ENCODE peak calls at places on chromosome 3, in ten cellular contexts. X is breast epithelium, P is Karpas-422, C is WERI-Rb-1, A is DND-41, O is fibroblast of mammary gland, Z is right lobe of liver, B is SJSA1, W is endothelial cell of umbilical vein, G is tibial artery. V is an unnamed sample.

GRCh38 chr3:38805765-38806386 is 10.1 kb downstream of the SCN10A start:
- DNase-seq in X (no peak), P (peak), C (no peak), A (peak), O (peak), Z (no peak), B (peak), W (peak), G (no peak), V (peak)

GRCh38 chr3:121063628-121064027 is 155.6 kb downstream of the STXBP5L start:
- DNase-seq in X (no peak), P (no peak), C (no peak), A (no peak), O (no peak), Z (no peak), B (no peak), W (no peak), G (no peak), V (no peak)

GRCh38 chr3:63582943-63583500 is 69.5 kb upstream of the SNTN start:
- DNase-seq in X (no peak), P (no peak), C (no peak), A (no peak), O (no peak), Z (no peak), B (no peak), W (no peak), G (no peak), V (no peak)

GRCh38 chr3:42144209-42144608 is 53.1 kb downstream of the TRAK1 start:
- DNase-seq in X (no peak), P (no peak), C (no peak), A (no peak), O (no peak), Z (no peak), B (no peak), W (no peak), G (no peak), V (no peak)

GRCh38 chr3:151933224-151933858 is 59.9 kb downstream of the SUCNR1 start:
- DNase-seq in X (no peak), P (no peak), C (no peak), A (no peak), O (peak), Z (no peak), B (no peak), W (no peak), G (no peak), V (no peak)

GRCh38 chr3:137020888-137021287 is 63.1 kb downstream of the IL20RB start:
- DNase-seq in X (no peak), P (no peak), C (no peak), A (no peak), O (no peak), Z (no peak), B (no peak), W (no peak), G (no peak), V (no peak)

GRCh38 chr3:148075829-148076716 is 621.6 kb upstream of the AGTR1 start:
- DNase-seq in X (no peak), P (peak), C (peak), A (no peak), O (peak), Z (no peak), B (peak), W (peak), G (no peak), V (no peak)

GRCh38 chr3:58336135-58336882 is 3.6 kb downstream of the PXK start:
- DNase-seq in X (no peak), P (no peak), C (no peak), A (no peak), O (peak), Z (no peak), B (peak), W (no peak), G (no peak), V (no peak)

GRCh38 chr3:36895488-36896409 is 49.1 kb downstream of the TRANK1 start:
- DNase-seq in X (no peak), P (peak), C (no peak), A (no peak), O (no peak), Z (no peak), B (no peak), W (no peak), G (no peak), V (peak)

GRCh38 chr3:126340081-126340511 is 17.1 kb downstream of the KLF15 start:
- DNase-seq in X (no peak), P (no peak), C (no peak), A (no peak), O (peak), Z (peak), B (no peak), W (no peak), G (peak), V (no peak)

GRCh38 chr3:1294566-1294965 is 201.7 kb downstream of the CNTN6 start:
- DNase-seq in X (no peak), P (no peak), C (no peak), A (no peak), O (no peak), Z (no peak), B (no peak), W (no peak), G (no peak), V (no peak)

GRCh38 chr3:4350789-4351163 is 47.6 kb downstream of the SETMAR start:
- DNase-seq in X (no peak), P (peak), C (peak), A (peak), O (peak), Z (peak), B (peak), W (no peak), G (no peak), V (peak)

GRCh38 chr3:4351872-4352271 is 48.7 kb downstream of the SETMAR start:
- DNase-seq in X (no peak), P (peak), C (no peak), A (no peak), O (no peak), Z (no peak), B (no peak), W (no peak), G (no peak), V (no peak)

GRCh38 chr3:4355401-4356224 is 52.4 kb downstream of the SETMAR start:
- DNase-seq in X (no peak), P (no peak), C (no peak), A (no peak), O (no peak), Z (peak), B (no peak), W (peak), G (no peak), V (peak)

GRCh38 chr3:4356225-4356540 is 53.0 kb downstream of the SETMAR start:
- DNase-seq in X (no peak), P (no peak), C (no peak), A (no peak), O (no peak), Z (no peak), B (no peak), W (no peak), G (no peak), V (no peak)

GRCh38 chr3:4351164-4351855 is 48.1 kb downstream of the SETMAR start:
- DNase-seq in X (no peak), P (peak), C (no peak), A (no peak), O (peak), Z (no peak), B (peak), W (peak), G (no peak), V (no peak)
- H3K4me3 ChIP-seq in X (peak), P (no peak), C (no peak), A (no peak), O (peak), Z (no peak), B (peak), W (peak), G (peak), V (no peak)

GRCh38 chr3:35640186-35640584 is 860 bp downstream of the ARPP21 start:
- DNase-seq in X (no peak), P (no peak), C (no peak), A (no peak), O (no peak), Z (no peak), B (no peak), W (no peak), G (no peak), V (no peak)
- H3K4me3 ChIP-seq in X (peak), P (no peak), C (no peak), A (peak), O (no peak), Z (peak), B (no peak), W (no peak), G (peak), V (peak)

GRCh38 chr3:18735013-18735412 is 309.9 kb upstream of the SATB1 start:
- DNase-seq in X (no peak), P (no peak), C (no peak), A (no peak), O (no peak), Z (no peak), B (no peak), W (no peak), G (no peak), V (no peak)

GRCh38 chr3:18729671-18730070 is 304.5 kb upstream of the SATB1 start:
- DNase-seq in X (no peak), P (no peak), C (no peak), A (no peak), O (no peak), Z (no peak), B (no peak), W (no peak), G (no peak), V (no peak)

GRCh38 chr3:18734309-18734708 is 309.2 kb upstream of the SATB1 start:
- DNase-seq in X (no peak), P (no peak), C (no peak), A (no peak), O (no peak), Z (no peak), B (no peak), W (no peak), G (no peak), V (no peak)

GRCh38 chr3:18732474-18732873 is 307.3 kb upstream of the SATB1 start:
- DNase-seq in X (no peak), P (no peak), C (no peak), A (no peak), O (peak), Z (no peak), B (no peak), W (no peak), G (no peak), V (no peak)

DNA sequence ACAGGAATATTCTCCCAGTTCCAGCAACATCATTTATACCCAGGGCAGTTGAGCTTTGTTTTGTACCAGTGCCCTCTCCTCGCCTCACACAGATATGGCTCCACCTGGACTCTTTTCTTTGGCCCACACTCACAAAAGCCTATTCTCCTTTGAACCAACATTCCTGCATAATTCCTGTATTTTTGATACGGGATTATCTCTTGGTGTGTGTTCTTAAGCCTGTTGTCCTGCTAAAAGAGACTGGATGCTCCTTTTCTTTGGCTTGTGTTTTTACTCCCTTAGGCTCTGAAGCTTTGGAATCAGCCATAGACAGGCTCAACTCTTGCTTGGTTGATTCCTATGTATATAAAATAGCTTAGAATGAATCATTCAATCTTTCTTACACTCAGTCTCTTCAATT is 305.4 kb upstream of the SATB1 start:
- DNase-seq in X (no peak), P (no peak), C (no peak), A (no peak), O (no peak), Z (no peak), B (no peak), W (no peak), G (no peak), V (no peak)
- H3K4me3 ChIP-seq in X (no peak), P (no peak), C (no peak), A (no peak), O (no peak), Z (no peak), B (no peak), W (no peak), G (no peak), V (no peak)

GRCh38 chr3:110165344-110165743 is 828.0 kb upstream of the DPPA4 start:
- DNase-seq in X (no peak), P (no peak), C (no peak), A (no peak), O (no peak), Z (no peak), B (no peak), W (no peak), G (no peak), V (no peak)
- H3K4me3 ChIP-seq in X (no peak), P (no peak), C (no peak), A (no peak), O (no peak), Z (peak), B (no peak), W (no peak), G (no peak), V (no peak)

GRCh38 chr3:46561951-46562350 is 4.2 kb downstream of the LRRC2 start:
- DNase-seq in X (no peak), P (no peak), C (no peak), A (no peak), O (no peak), Z (no peak), B (no peak), W (no peak), G (no peak), V (no peak)

GRCh38 chr3:46566040-46566631 is at the start of gene LRRC2:
- DNase-seq in X (no peak), P (no peak), C (peak), A (no peak), O (peak), Z (peak), B (peak), W (peak), G (no peak), V (no peak)

GRCh38 chr3:46564190-46565112 is 1.7 kb downstream of the LRRC2 start:
- DNase-seq in X (no peak), P (no peak), C (no peak), A (peak), O (no peak), Z (no peak), B (peak), W (no peak), G (no peak), V (no peak)

GRCh38 chr3:46565607-46566039 is 479 bp downstream of the LRRC2 start:
- DNase-seq in X (no peak), P (no peak), C (peak), A (peak), O (no peak), Z (no peak), B (no peak), W (peak), G (no peak), V (no peak)

GRCh38 chr3:46565113-46565490 is 1.0 kb downstream of the LRRC2 start:
- DNase-seq in X (no peak), P (no peak), C (peak), A (peak), O (no peak), Z (no peak), B (no peak), W (no peak), G (no peak), V (no peak)
- H3K4me3 ChIP-seq in X (peak), P (no peak), C (no peak), A (no peak), O (no peak), Z (peak), B (no peak), W (no peak), G (no peak), V (no peak)

DNA sequence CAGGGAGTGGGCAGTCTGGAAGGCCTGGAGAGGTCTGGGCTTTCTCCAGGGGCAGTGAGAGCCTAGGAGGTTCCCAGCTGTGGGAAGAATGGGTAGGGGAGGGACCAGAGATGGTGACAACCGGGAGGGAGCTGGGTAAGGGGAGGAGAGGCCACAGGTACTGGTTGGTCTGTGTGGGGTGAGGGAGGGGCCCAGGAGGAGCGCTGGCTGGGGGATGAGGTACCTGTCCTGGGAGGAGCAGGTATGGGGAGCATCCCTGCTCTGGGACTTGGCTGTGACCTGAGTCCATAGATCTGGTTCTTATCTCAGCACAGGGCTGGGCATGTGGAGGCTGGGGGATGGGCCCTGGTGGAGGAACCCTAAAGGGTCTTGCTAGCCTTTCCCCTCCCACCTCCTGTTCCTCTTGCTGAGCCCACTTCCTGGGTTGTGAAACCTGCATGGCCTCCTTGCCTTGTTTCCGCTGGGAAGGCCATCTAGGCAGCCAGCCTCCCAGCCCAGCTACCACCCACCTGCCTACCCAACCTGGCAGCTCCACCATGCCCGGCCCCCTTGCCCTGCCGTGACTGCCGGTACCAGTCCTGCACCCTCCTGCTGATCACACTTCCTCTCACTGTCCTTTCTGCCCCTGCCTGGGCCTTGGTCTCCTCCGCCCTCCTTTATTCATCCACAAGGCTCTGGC is 11.0 kb downstream of the PRKCD start:
- DNase-seq in X (no peak), P (peak), C (no peak), A (no peak), O (no peak), Z (no peak), B (no peak), W (no peak), G (no peak), V (no peak)
- H3K4me3 ChIP-seq in X (no peak), P (peak), C (no peak), A (no peak), O (no peak), Z (no peak), B (no peak), W (no peak), G (no peak), V (no peak)

GRCh38 chr3:49641292-49641691 is 32.9 kb upstream of the APEH start:
- DNase-seq in X (no peak), P (no peak), C (no peak), A (no peak), O (no peak), Z (no peak), B (no peak), W (no peak), G (no peak), V (no peak)
- H3K4me3 ChIP-seq in X (no peak), P (no peak), C (no peak), A (no peak), O (no peak), Z (no peak), B (no peak), W (no peak), G (no peak), V (no peak)

GRCh38 chr3:134366928-134367352 is 7.3 kb downstream of the AMOTL2 start:
- DNase-seq in X (no peak), P (no peak), C (no peak), A (no peak), O (no peak), Z (peak), B (peak), W (peak), G (peak), V (no peak)
- H3K4me3 ChIP-seq in X (no peak), P (no peak), C (no peak), A (no peak), O (no peak), Z (no peak), B (no peak), W (no peak), G (no peak), V (no peak)

GRCh38 chr3:7817239-7817638 is 684.4 kb upstream of the LMCD1 start:
- DNase-seq in X (no peak), P (no peak), C (no peak), A (no peak), O (no peak), Z (no peak), B (no peak), W (no peak), G (no peak), V (no peak)

DNA sequence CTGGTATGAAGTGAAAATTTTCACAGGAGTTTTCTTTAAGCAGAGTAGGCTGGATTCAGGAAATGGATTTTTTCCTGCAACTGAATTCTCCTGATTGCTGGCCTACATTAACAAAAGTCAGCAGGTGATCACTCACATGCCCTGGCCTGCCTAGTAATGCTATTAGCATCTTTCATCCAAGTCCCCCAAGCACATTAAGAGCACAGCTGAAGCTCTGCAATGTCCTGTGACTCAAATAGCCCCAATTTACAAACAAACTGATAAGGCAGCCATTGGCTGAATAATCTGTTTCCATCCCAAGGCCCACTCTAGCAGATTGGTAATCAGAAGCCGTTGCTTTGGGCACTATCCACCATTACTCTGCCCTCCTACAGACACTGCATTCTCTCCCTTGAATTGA is 688.2 kb upstream of the LMCD1 start:
- DNase-seq in X (no peak), P (no peak), C (peak), A (no peak), O (no peak), Z (no peak), B (no peak), W (peak), G (no peak), V (no peak)
- H3K4me3 ChIP-seq in X (no peak), P (no peak), C (no peak), A (no peak), O (no peak), Z (no peak), B (no peak), W (no peak), G (no peak), V (no peak)

GRCh38 chr3:100403956-100404548 is 2.7 kb downstream of the LNP1 start:
- DNase-seq in X (no peak), P (no peak), C (no peak), A (no peak), O (no peak), Z (no peak), B (no peak), W (no peak), G (no peak), V (no peak)
- H3K4me3 ChIP-seq in X (no peak), P (peak), C (no peak), A (peak), O (peak), Z (peak), B (no peak), W (no peak), G (peak), V (no peak)